ENCODE peak calls at places on chromosomes 12 and 14, in ten cellular contexts. Q is fibroblast of the aortic adventitia; X is dermis blood vessel endothelial cell; H is A549; O is K562; B is CD14-positive monocyte; M is LoVo; I is colonic mucosa; D is tibial artery; K is naive thymus-derived CD8-positive, alpha-beta T cell. R is an unnamed sample.
A peak's percentile ranks its signal among the peaks of the same experiment; 100 is the strongest.

GRCh38 chr14:88613552-88614010 is 50.7 kb downstream of the ZC3H14 start:
- DNase-seq in B (no peak), I (no peak), H (no peak), M (no peak), O (no peak), D (no peak), K (no peak), Q (peak; percentile 18), X (peak; percentile 67), R (no peak)

GRCh38 chr12:70154960-70155589 is 88.2 kb upstream of the CNOT2 start:
- DNase-seq in O (no peak), B (no peak), X (peak; percentile 3), H (peak; percentile 14), I (no peak), M (no peak), D (no peak), K (no peak), Q (no peak), R (no peak)

GRCh38 chr12:53160000-53160399 is 20.5 kb upstream of the ZNF740 start:
- DNase-seq in X (no peak), K (no peak), D (no peak), B (no peak), O (no peak), H (no peak), I (no peak), M (no peak), Q (no peak), R (no peak)

GRCh38 chr14:64861916-64862315 is 17.8 kb downstream of the SPTB start:
- DNase-seq in M (no peak), O (no peak), Q (no peak), B (no peak), H (no peak), X (no peak), I (no peak), D (no peak), K (no peak), R (no peak)

GRCh38 chr14:90625445-90625844 is 190.8 kb downstream of the TTC7B start:
- DNase-seq in H (no peak), D (no peak), I (no peak), B (no peak), Q (no peak), K (no peak), M (no peak), X (no peak), O (no peak), R (no peak)

GRCh38 chr14:71320734-71321555 is 413.7 kb downstream of the PCNX1 start:
- DNase-seq in Q (peak; percentile 51), X (peak; percentile 69), H (peak; percentile 57), D (peak; percentile 79), B (peak; percentile 53), I (peak; percentile 62), K (peak; percentile 69), M (peak; percentile 49), O (peak; percentile 62), R (peak; percentile 44)

GRCh38 chr14:23344481-23344880 is 8.2 kb downstream of the SLC22A17 start:
- DNase-seq in K (no peak), X (no peak), H (no peak), I (no peak), Q (no peak), B (no peak), D (no peak), M (no peak), O (no peak), R (no peak)

GRCh38 chr12:6752181-6752930 is 585 bp downstream of the MLF2 start:
- DNase-seq in O (no peak), I (peak; percentile 56), D (peak; percentile 75), H (peak; percentile 69), B (peak; percentile 54), M (no peak), Q (peak; percentile 56), K (no peak), X (peak; percentile 76), R (peak; percentile 18)

GRCh38 chr12:20212658-20213387 is 155.5 kb upstream of the PDE3A start:
- DNase-seq in I (peak; percentile 66), X (peak; percentile 99), K (no peak), Q (peak; percentile 100), H (peak; percentile 98), M (peak; percentile 81), O (no peak), B (no peak), D (peak; percentile 95), R (no peak)

GRCh38 chr12:130929363-130929762 is 24.3 kb upstream of the ADGRD1 start:
- DNase-seq in B (no peak), X (no peak), K (no peak), M (no peak), O (no peak), D (no peak), H (no peak), I (no peak), Q (no peak), R (no peak)

GRCh38 chr14:70993931-70994330 is 86.7 kb downstream of the PCNX1 start:
- DNase-seq in M (no peak), D (no peak), B (no peak), I (no peak), X (no peak), H (no peak), K (no peak), Q (no peak), O (no peak), R (no peak)

GRCh38 chr12:15050664-15051063 is 77.8 kb downstream of the PDE6H start:
- DNase-seq in H (no peak), M (no peak), Q (peak; percentile 16), B (no peak), O (no peak), I (no peak), D (no peak), K (peak; percentile 53), X (no peak), R (no peak)

GRCh38 chr14:68084256-68084655 is 264.7 kb downstream of the RAD51B start:
- DNase-seq in D (no peak), M (no peak), H (peak; percentile 62), I (no peak), K (no peak), B (no peak), O (peak; percentile 8), Q (peak; percentile 25), X (peak; percentile 51), R (no peak)

GRCh38 chr12:247271-247670 is 15.4 kb downstream of the SLC6A13 start:
- DNase-seq in M (no peak), I (no peak), X (no peak), H (no peak), Q (no peak), O (no peak), K (no peak), D (no peak), B (no peak), R (no peak)

GRCh38 chr14:35532783-35533356 is 1.1 kb upstream of the INSM2 start:
- DNase-seq in B (no peak), D (no peak), H (no peak), Q (no peak), O (no peak), M (no peak), I (no peak), K (no peak), X (no peak), R (no peak)

GRCh38 chr14:60722836-60723217 is 1.3 kb downstream of the SIX4 start:
- DNase-seq in X (peak; percentile 32), H (peak; percentile 7), Q (peak; percentile 6), M (peak; percentile 15), I (no peak), B (no peak), O (peak; percentile 41), D (peak; percentile 64), K (no peak), R (no peak)

GRCh38 chr12:117012189-117012805 is 86.9 kb downstream of the TESC start:
- DNase-seq in K (no peak), M (no peak), B (no peak), H (no peak), Q (peak; percentile 47), D (no peak), O (no peak), I (no peak), X (no peak), R (no peak)

GRCh38 chr12:100986595-100987547 is 192.3 kb downstream of the ANO4 start:
- DNase-seq in K (no peak), Q (peak; percentile 36), B (no peak), X (no peak), O (no peak), M (no peak), I (no peak), H (no peak), D (no peak), R (no peak)

R was measured in effector CD4-positive, alpha-beta T cell.